ENCODE peak calls at places on chromosomes 4 and X, in eight cellular contexts. J, V, L, B, Q, H, I and G are unnamed samples.

GRCh38 chr4:13126976-13127910 is 356.9 kb downstream of the RAB28 start:
- DNase-seq in H (no peak), L (no peak), J (no peak), V (no peak), B (no peak), I (no peak), Q (peak; percentile 30), G (no peak)

GRCh38 chr4:38078590-38079381 is 118.6 kb downstream of the PTTG2 start:
- DNase-seq in V (no peak), J (no peak), I (no peak), Q (no peak), B (no peak), L (no peak), H (no peak), G (no peak)

GRCh38 chr4:157012781-157013180 is 41.2 kb upstream of the PDGFC start:
- DNase-seq in J (no peak), V (no peak), I (no peak), L (no peak), B (no peak), H (no peak), Q (no peak), G (no peak)

GRCh38 chrX:78092296-78092695 is 11.8 kb upstream of the PGK1 start:
- DNase-seq in Q (no peak), L (no peak), I (no peak), B (no peak), J (no peak), H (no peak), V (no peak), G (no peak)

GRCh38 chr4:21469438-21470032 is 479.0 kb downstream of the KCNIP4 start:
- DNase-seq in I (peak; percentile 0), J (no peak), Q (no peak), H (no peak), B (no peak), L (no peak), V (no peak), G (no peak)

GRCh38 chrX:11137543-11138139 is 26.5 kb downstream of the HCCS start:
- DNase-seq in I (no peak), J (no peak), V (no peak), Q (no peak), B (no peak), H (no peak), L (no peak), G (no peak)

GRCh38 chrX:153598541-153599191 is at the start of gene CCNQ:
- DNase-seq in V (no peak), I (no peak), H (no peak), B (no peak), L (no peak), Q (peak; percentile 30), J (peak; percentile 46), G (no peak)

GRCh38 chr4:31045724-31046318 is 325.7 kb downstream of the PCDH7 start:
- DNase-seq in I (no peak), H (no peak), Q (peak; percentile 56), V (no peak), J (no peak), B (no peak), L (no peak), G (no peak)

GRCh38 chrX:8783100-8784098 is 17.8 kb downstream of the FAM9A start:
- DNase-seq in J (peak; percentile 24), H (no peak), V (no peak), Q (no peak), B (no peak), I (peak; percentile 11), L (peak; percentile 21), G (no peak)

GRCh38 chr4:15327311-15328298 is 100.2 kb upstream of the C1QTNF7 start:
- DNase-seq in V (no peak), H (no peak), Q (no peak), I (no peak), L (no peak), B (no peak), J (no peak), G (no peak)

GRCh38 chr4:125010776-125011503 is 298.4 kb upstream of the ANKRD50 start:
- DNase-seq in V (no peak), I (no peak), B (no peak), J (no peak), H (no peak), L (no peak), Q (no peak), G (no peak)

GRCh38 chr4:171186700-171187099 is 626.5 kb upstream of the GALNTL6 start:
- DNase-seq in Q (no peak), V (no peak), J (no peak), I (no peak), L (no peak), B (no peak), H (no peak), G (no peak)

GRCh38 chr4:109801895-109802319 is at the start of gene CFI:
- DNase-seq in H (no peak), B (no peak), V (no peak), J (no peak), I (no peak), L (no peak), Q (no peak), G (no peak)

GRCh38 chrX:435536-436122 is 48.9 kb upstream of the PPP2R3B start:
- DNase-seq in H (no peak), V (no peak), Q (no peak), I (no peak), L (no peak), B (no peak), J (no peak), G (peak; percentile 46)

GRCh38 chr4:55175779-55176231 is 50.4 kb upstream of the KDR start:
- DNase-seq in V (no peak), I (no peak), B (peak; percentile 15), Q (no peak), L (no peak), H (no peak), J (no peak), G (no peak)
- TF ChIP-seq POLR2A in V (no peak), I (no peak), B (peak; percentile 21), Q (no peak), L (no peak), H (no peak), J (no peak), G (no peak)

GRCh38 chrX:140687706-140688105 is 21.9 kb upstream of the LINC00632 start:
- DNase-seq in I (no peak), B (no peak), Q (no peak), V (no peak), J (no peak), L (no peak), H (no peak), G (no peak)
- TF ChIP-seq POLR2A in I (no peak), B (no peak), Q (no peak), V (no peak), J (no peak), L (no peak), H (no peak), G (no peak)

DNA sequence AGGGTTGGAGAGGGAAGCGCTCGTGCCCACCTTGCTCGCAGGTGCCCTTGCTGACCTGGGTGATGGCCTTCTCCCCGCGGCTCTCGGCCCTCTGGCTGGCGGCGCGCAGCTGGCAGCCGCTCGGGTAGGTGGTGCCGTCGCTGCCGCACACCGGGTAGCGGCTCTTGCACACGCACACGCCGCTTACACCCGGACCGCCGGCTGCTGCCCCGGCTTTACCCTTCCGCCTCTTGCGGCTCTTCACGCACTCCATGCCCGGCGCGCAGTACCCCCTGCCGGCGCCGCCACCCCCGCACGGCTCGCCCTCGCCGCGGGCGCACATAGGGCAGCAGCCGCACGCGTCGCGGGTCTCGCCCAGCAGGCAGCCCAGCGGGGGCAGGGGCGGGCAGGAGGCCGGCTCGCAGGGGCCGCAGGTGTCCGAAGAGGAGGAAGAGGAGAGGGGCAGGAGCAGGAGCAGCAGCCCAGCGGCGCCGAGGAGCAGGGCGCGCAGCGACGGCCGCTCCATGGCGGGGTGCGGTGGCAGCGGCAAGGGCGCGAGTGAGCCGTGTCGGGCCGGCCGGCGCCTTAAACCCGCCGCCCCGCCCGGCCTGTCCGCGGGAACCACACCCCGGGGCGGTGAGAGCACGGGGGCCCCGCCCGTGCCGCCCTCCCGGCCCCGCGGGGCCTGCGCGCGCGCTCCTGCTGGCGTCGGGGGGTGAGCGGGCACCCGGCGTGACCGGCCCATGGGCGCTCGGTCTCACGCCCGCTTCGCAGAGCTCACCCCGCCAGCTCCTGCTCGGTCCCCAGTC is at the start of gene IGFBP7:
- DNase-seq in V (no peak), B (peak; percentile 40), I (no peak), H (peak; percentile 77), Q (peak; percentile 58), J (peak; percentile 60), L (no peak), G (peak; percentile 83)
- TF ChIP-seq POLR2A in V (no peak), B (peak; percentile 97), I (peak; percentile 79), H (no peak), Q (no peak), J (no peak), L (peak; percentile 33), G (no peak)

GRCh38 chr4:160887668-160888067 is 1276.1 kb downstream of the FSTL5 start:
- DNase-seq in L (no peak), V (no peak), I (no peak), J (no peak), Q (no peak), H (no peak), B (no peak), G (no peak)
- TF ChIP-seq POLR2A in L (no peak), V (no peak), I (no peak), J (no peak), Q (no peak), H (no peak), B (no peak), G (no peak)

GRCh38 chr4:2352729-2353221 is 65.7 kb downstream of the ZFYVE28 start:
- DNase-seq in H (no peak), I (no peak), B (no peak), L (no peak), Q (no peak), J (no peak), V (no peak), G (peak; percentile 54)
- TF ChIP-seq POLR2A in H (no peak), I (no peak), B (no peak), L (no peak), Q (no peak), J (no peak), V (no peak), G (no peak)

GRCh38 chr4:154574311-154574710 is 11.5 kb downstream of the FGB start:
- DNase-seq in H (no peak), L (no peak), B (no peak), V (no peak), Q (no peak), I (no peak), J (no peak), G (no peak)

GRCh38 chr4:154569028-154569427 is 6.2 kb downstream of the FGB start:
- DNase-seq in B (no peak), Q (no peak), J (no peak), I (no peak), H (no peak), L (no peak), V (no peak), G (no peak)

GRCh38 chr4:154565704-154566103 is 2.9 kb downstream of the FGB start:
- DNase-seq in V (no peak), J (no peak), Q (no peak), B (no peak), H (no peak), I (no peak), L (no peak), G (no peak)

GRCh38 chr4:154566639-154567204 is 3.9 kb downstream of the FGB start:
- DNase-seq in J (no peak), H (no peak), V (no peak), L (no peak), B (no peak), Q (no peak), I (no peak), G (no peak)

GRCh38 chr4:154569584-154569983 is 6.8 kb downstream of the FGB start:
- DNase-seq in I (no peak), L (no peak), Q (no peak), J (no peak), V (no peak), H (no peak), B (no peak), G (no peak)
- TF ChIP-seq POLR2A in I (no peak), L (no peak), Q (no peak), J (no peak), V (no peak), H (no peak), B (no peak), G (no peak)

GRCh38 chrX:44082829-44083228 is 109.6 kb upstream of the NDP start:
- DNase-seq in I (no peak), V (no peak), H (no peak), J (no peak), L (no peak), Q (no peak), B (no peak), G (no peak)
- TF ChIP-seq POLR2A in I (no peak), V (no peak), H (no peak), J (no peak), L (no peak), Q (no peak), B (no peak), G (no peak)